ENCODE peak calls at places on chromosome 12, in seven cellular contexts. W is pancreas; P is esophagus squamous epithelium; N is lung; I is AG04450; L is CD4-positive, alpha-beta T cell; J is IMR-90. G is an unnamed sample. For H3K27me3 and H3K9me3, the result is how much of the 10 kb centered on the place peaks cover.

GRCh38 chr12:75909714-75910451 is 121.7 kb downstream of the PHLDA1 start:
- DNase-seq in W (no peak), P (no peak), N (no peak), I (no peak), L (no peak), J (no peak), G (no peak)

GRCh38 chr12:55929306-55929791 is 1.6 kb upstream of the DGKA start:
- DNase-seq in W (no peak), P (no peak), N (no peak), I (no peak), L (peak), J (no peak), G (peak)

GRCh38 chr12:3607039-3607719 is 116.2 kb downstream of the PRMT8 start:
- DNase-seq in W (no peak), P (no peak), N (no peak), I (no peak), L (no peak), J (no peak), G (no peak)

GRCh38 chr12:73452672-73453469 is 1084.8 kb upstream of the ATXN7L3B start:
- DNase-seq in W (no peak), P (no peak), N (no peak), I (no peak), L (no peak), J (no peak), G (no peak)

GRCh38 chr12:124759841-124760508 is 103.7 kb downstream of the SCARB1 start:
- DNase-seq in W (peak), P (no peak), N (no peak), I (no peak), L (no peak), J (no peak), G (no peak)

GRCh38 chr12:88591343-88591742 is 11.1 kb upstream of the KITLG start:
- DNase-seq in W (no peak), P (no peak), N (no peak), I (no peak), L (no peak), J (peak), G (no peak)

GRCh38 chr12:89418228-89418910 is 66.1 kb upstream of the DUSP6 start:
- DNase-seq in W (no peak), P (no peak), N (no peak), I (no peak), L (no peak), J (no peak), G (no peak)

GRCh38 chr12:46659844-46660243 is 166.0 kb downstream of the SLC38A4 start:
- DNase-seq in W (no peak), P (no peak), N (no peak), I (no peak), L (no peak), J (no peak), G (no peak)

GRCh38 chr12:131716282-131716681 is 5.4 kb downstream of the SFSWAP start:
- DNase-seq in W (no peak), P (no peak), N (no peak), I (no peak), L (no peak), J (no peak), G (no peak)

GRCh38 chr12:127640181-127640886 is 626.6 kb upstream of the TMEM132C start:
- DNase-seq in W (no peak), P (no peak), N (no peak), I (no peak), L (no peak), J (peak), G (no peak)

GRCh38 chr12:92538970-92539749 is 163.6 kb upstream of the PLEKHG7 start:
- DNase-seq in W (no peak), P (no peak), N (no peak), I (peak), L (no peak), J (peak), G (no peak)

GRCh38 chr12:132731574-132731973 is 20.9 kb downstream of the PGAM5 start:
- DNase-seq in W (no peak), P (no peak), N (no peak), I (no peak), L (no peak), J (no peak), G (no peak)

GRCh38 chr12:131699434-131699833 is 11.5 kb upstream of the SFSWAP start:
- DNase-seq in W (no peak), P (no peak), N (no peak), I (no peak), L (no peak), J (no peak), G (no peak)

GRCh38 chr12:48198619-48198973 is 4.5 kb downstream of the OR10AD1 start:
- DNase-seq in W (peak), P (no peak), N (no peak), I (no peak), L (peak), J (no peak), G (no peak)

GRCh38 chr12:15788266-15789214 is 648 bp downstream of the EPS8 start:
- DNase-seq in W (peak), P (no peak), N (peak), I (no peak), L (peak), J (peak), G (no peak)

GRCh38 chr12:56151672-56152131 is 685 bp upstream of the MYL6B start:
- DNase-seq in W (peak), P (no peak), N (peak), I (no peak), L (peak), J (no peak), G (peak)

GRCh38 chr12:132711169-132711843 is 664 bp downstream of the PGAM5 start:
- DNase-seq in W (peak), P (no peak), N (no peak), I (no peak), L (no peak), J (peak), G (no peak)

GRCh38 chr12:91988076-91988475 is 157.6 kb downstream of the BTG1 start:
- DNase-seq in W (no peak), P (no peak), N (no peak), I (no peak), L (no peak), J (no peak), G (no peak)

GRCh38 chr12:7907009-7907408 is 29.0 kb downstream of the SLC2A3 start:
- DNase-seq in W (peak), P (no peak), N (no peak), I (no peak), L (no peak), J (peak), G (no peak)

GRCh38 chr12:127398026-127398715 is 868.8 kb upstream of the TMEM132C start:
- DNase-seq in W (no peak), P (no peak), N (no peak), I (no peak), L (no peak), J (peak), G (no peak)

GRCh38 chr12:26152507-26153102 is 27.8 kb upstream of the BHLHE41 start:
- DNase-seq in W (no peak), P (no peak), N (no peak), I (no peak), L (no peak), J (no peak), G (no peak)

GRCh38 chr12:51413149-51413548 is 11.5 kb upstream of the SLC4A8 start:
- DNase-seq in W (no peak), P (no peak), N (no peak), I (no peak), L (no peak), J (no peak), G (no peak)

GRCh38 chr12:65004270-65004669 is 116.8 kb downstream of the WIF1 start:
- DNase-seq in W (no peak), P (no peak), N (no peak), I (no peak), L (no peak), J (no peak), G (no peak)

GRCh38 chr12:124778411-124778810 is 85.3 kb downstream of the SCARB1 start:
- DNase-seq in W (no peak), P (no peak), N (no peak), I (no peak), L (no peak), J (no peak), G (no peak)

GRCh38 chr12:8556748-8557147 is 16.0 kb upstream of the CLEC4E start:
- DNase-seq in W (no peak), P (no peak), N (no peak), I (no peak), L (no peak), J (no peak), G (no peak)

GRCh38 chr12:53287741-53288216 is 7.6 kb upstream of the PFDN5 start:
- DNase-seq in W (peak), P (no peak), N (peak), I (no peak), L (peak), J (peak), G (peak)

GRCh38 chr12:59322473-59322872 is 273.4 kb upstream of the SLC16A7 start:
- DNase-seq in W (peak), P (no peak), N (no peak), I (no peak), L (no peak), J (no peak), G (no peak)

DNA sequence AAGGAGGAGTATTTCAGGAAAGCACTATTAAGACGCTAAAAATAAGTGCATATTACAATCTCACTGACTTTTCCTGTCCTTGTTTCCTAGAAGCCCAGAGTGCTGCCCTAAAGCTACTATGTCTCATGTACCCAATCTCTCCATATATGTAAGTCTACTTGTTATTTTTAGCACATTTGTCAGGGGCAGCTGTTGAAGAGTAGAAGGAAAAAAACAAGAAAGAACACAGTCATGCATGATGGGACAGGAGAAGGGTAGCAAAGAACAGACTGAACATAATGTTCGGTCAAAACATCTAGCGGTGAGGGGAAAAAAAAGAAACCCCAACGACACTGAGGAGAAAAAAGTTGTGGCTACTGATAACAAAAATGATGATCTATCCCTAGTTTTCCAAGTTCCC is 14.3 kb downstream of the YBX3 start:
- DNase-seq in W (no peak), P (no peak), N (no peak), I (no peak), L (no peak), J (no peak), G (no peak)
- H3K27me3 ChIP-seq in W (under half), P (under half), N (under half), I (under half), L (under half), J (under half), G (under half)

GRCh38 chr12:130080205-130080604 is 82.1 kb upstream of the FZD10 start:
- DNase-seq in W (no peak), P (no peak), N (no peak), I (no peak), L (no peak), J (no peak), G (no peak)
- H3K9me3 ChIP-seq in W (under half), P (under half), N (under half), I (half or more), L (under half), J (under half), G (under half)

DNA sequence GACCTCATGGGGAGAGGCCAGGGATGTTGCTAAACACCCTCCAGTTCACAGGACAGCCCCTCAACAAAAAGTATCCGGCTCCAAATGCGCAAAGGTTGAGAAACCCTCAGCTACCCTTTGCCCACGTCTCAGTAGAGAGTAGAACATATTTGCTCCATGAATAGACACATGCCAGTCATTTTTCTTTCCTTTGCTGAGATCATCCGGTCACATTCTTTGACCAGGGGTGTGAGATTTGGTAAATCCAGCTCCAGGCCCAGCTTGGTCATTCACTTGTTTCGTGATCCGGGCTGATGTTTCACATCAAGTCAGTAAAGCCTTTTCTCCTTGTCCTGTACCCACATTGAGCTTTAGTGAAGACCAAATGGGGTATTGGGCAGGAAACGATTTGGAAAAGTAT is 83.6 kb upstream of the LHX5 start:
- DNase-seq in W (no peak), P (no peak), N (no peak), I (no peak), L (no peak), J (peak), G (no peak)
- H3K27me3 ChIP-seq in W (under half), P (under half), N (under half), I (under half), L (under half), J (under half), G (under half)

GRCh38 chr12:34346372-34347034 is 324.2 kb downstream of the ALG10 start:
- DNase-seq in W (no peak), P (no peak), N (no peak), I (no peak), L (no peak), J (no peak), G (no peak)

GRCh38 chr12:34349673-34349961 is 327.3 kb downstream of the ALG10 start:
- DNase-seq in W (no peak), P (no peak), N (no peak), I (no peak), L (no peak), J (no peak), G (no peak)

GRCh38 chr12:34348836-34349672 is 326.8 kb downstream of the ALG10 start:
- DNase-seq in W (no peak), P (no peak), N (no peak), I (no peak), L (no peak), J (no peak), G (no peak)

GRCh38 chr12:34345801-34346200 is 323.5 kb downstream of the ALG10 start:
- DNase-seq in W (no peak), P (no peak), N (no peak), I (no peak), L (no peak), J (no peak), G (no peak)

GRCh38 chr12:34348064-34348463 is 325.8 kb downstream of the ALG10 start:
- DNase-seq in W (no peak), P (no peak), N (no peak), I (no peak), L (no peak), J (no peak), G (no peak)
- H3K9me3 ChIP-seq in W (under half), P (half or more), N (half or more), I (half or more), L (under half), J (under half), G (under half)

GRCh38 chr12:57727758-57728395 is 10.7 kb downstream of the AGAP2 start:
- DNase-seq in W (no peak), P (no peak), N (no peak), I (no peak), L (peak), J (no peak), G (no peak)

GRCh38 chr12:57726884-57727757 is 11.4 kb downstream of the AGAP2 start:
- DNase-seq in W (peak), P (no peak), N (no peak), I (no peak), L (peak), J (no peak), G (no peak)

GRCh38 chr12:57731411-57732080 is 7.0 kb downstream of the AGAP2 start:
- DNase-seq in W (no peak), P (no peak), N (no peak), I (no peak), L (no peak), J (no peak), G (no peak)

GRCh38 chr12:57730336-57731067 is 8.0 kb downstream of the AGAP2 start:
- DNase-seq in W (no peak), P (no peak), N (no peak), I (no peak), L (no peak), J (no peak), G (no peak)

GRCh38 chr12:57729321-57729844 is 9.2 kb downstream of the AGAP2 start:
- DNase-seq in W (no peak), P (no peak), N (no peak), I (no peak), L (no peak), J (no peak), G (no peak)
- H3K27me3 ChIP-seq in W (under half), P (under half), N (under half), I (under half), L (under half), J (under half), G (under half)

GRCh38 chr12:34604227-34604626 is 581.9 kb downstream of the ALG10 start:
- DNase-seq in W (no peak), P (no peak), N (no peak), I (no peak), L (no peak), J (no peak), G (no peak)
- H3K9me3 ChIP-seq in W (under half), P (half or more), N (half or more), I (half or more), L (half or more), J (half or more), G (under half)

GRCh38 chr12:24560867-24561266 is 388.0 kb downstream of the BCAT1 start:
- DNase-seq in W (no peak), P (no peak), N (no peak), I (no peak), L (no peak), J (no peak), G (no peak)
- H3K27me3 ChIP-seq in W (under half), P (under half), N (under half), I (under half), L (under half), J (under half), G (under half)

DNA sequence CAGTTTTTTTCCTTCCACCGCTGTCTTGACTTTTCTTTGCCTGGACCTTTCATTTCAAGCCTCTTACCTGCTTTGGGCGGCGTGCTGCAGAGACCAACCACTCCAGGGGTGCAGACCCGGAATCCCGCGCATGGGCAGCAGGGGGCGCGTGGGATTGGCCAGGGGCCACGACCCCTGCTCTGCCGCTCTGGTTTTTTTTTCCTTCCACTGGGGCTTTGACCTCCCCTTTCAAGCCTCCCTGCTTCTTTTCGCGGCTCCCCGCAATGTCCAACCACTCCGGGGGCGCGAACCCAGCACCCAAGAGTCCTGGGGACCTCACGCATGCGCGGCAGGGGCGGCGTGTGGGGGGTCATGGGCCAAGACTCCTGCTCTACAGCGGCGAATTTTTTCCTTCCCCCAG is 325.1 kb downstream of the ALG10 start:
- DNase-seq in W (no peak), P (no peak), N (no peak), I (no peak), L (no peak), J (no peak), G (no peak)
- H3K9me3 ChIP-seq in W (under half), P (half or more), N (half or more), I (half or more), L (under half), J (under half), G (under half)